ENCODE peak calls at places on chromosomes 7 and 10, in ten cellular contexts. Z is mucosa of gallbladder; F is amniotic epithelial cell; C is MM.1S; O is brain pericyte; D is central memory CD4-positive, alpha-beta T cell; X is NCI-H460; Q is stimulated activated CD4-positive, alpha-beta T cell treated with anti-CD3 and anti-CD28 coated beads, Interleukin-4, amount 100 ng/mL, for 48 hours; G is activated T-cell treated with anti-CD3 and anti-CD28 coated beads, Interleukin-2, amount 50 U/mL, for 72 hours; M is pons. T is an unnamed sample.

GRCh38 chr7:1662767-1663166 is 7.3 kb upstream of the ELFN1 start:
- DNase-seq in Z (no peak), F (no peak), C (no peak), O (no peak), D (no peak), X (no peak), Q (no peak), G (no peak), M (no peak), T (no peak)

GRCh38 chr7:30674876-30675275 is 7.4 kb downstream of the CRHR2 start:
- DNase-seq in Z (no peak), F (no peak), C (no peak), O (no peak), D (no peak), X (no peak), Q (no peak), G (no peak), M (no peak), T (no peak)

GRCh38 chr7:41924798-41925197 is 221.9 kb upstream of the INHBA start:
- DNase-seq in Z (no peak), F (no peak), C (no peak), O (no peak), D (no peak), X (no peak), Q (no peak), G (no peak), M (no peak), T (no peak)

GRCh38 chr7:66307591-66308215 is 102.6 kb downstream of the TPST1 start:
- DNase-seq in Z (peak), F (peak), C (no peak), O (no peak), D (no peak), X (no peak), Q (no peak), G (no peak), M (no peak), T (no peak)

GRCh38 chr10:2772135-2772534 is 295.2 kb upstream of the PFKP start:
- DNase-seq in Z (no peak), F (no peak), C (no peak), O (no peak), D (no peak), X (no peak), Q (no peak), G (no peak), M (no peak), T (no peak)

GRCh38 chr7:139995034-139995915 is 67.5 kb downstream of the PARP12 start:
- DNase-seq in Z (peak), F (peak), C (no peak), O (peak), D (no peak), X (peak), Q (no peak), G (no peak), M (peak), T (no peak)

GRCh38 chr10:19815478-19816419 is 483 bp upstream of the PLXDC2 start:
- DNase-seq in Z (peak), F (peak), C (peak), O (no peak), D (no peak), X (no peak), Q (no peak), G (no peak), M (peak), T (peak)

GRCh38 chr7:157077986-157078644 is 60.6 kb upstream of the UBE3C start:
- DNase-seq in Z (no peak), F (no peak), C (no peak), O (no peak), D (no peak), X (no peak), Q (no peak), G (no peak), M (no peak), T (no peak)

GRCh38 chr10:128540806-128541739 is 414.9 kb upstream of the MKI67 start:
- DNase-seq in Z (no peak), F (no peak), C (no peak), O (no peak), D (no peak), X (no peak), Q (no peak), G (no peak), M (peak), T (peak)

GRCh38 chr7:45384499-45384898 is 189.7 kb upstream of the ADCY1 start:
- DNase-seq in Z (no peak), F (no peak), C (no peak), O (no peak), D (no peak), X (no peak), Q (no peak), G (no peak), M (no peak), T (no peak)

GRCh38 chr7:28455486-28455885 is 43.2 kb downstream of the CREB5 start:
- DNase-seq in Z (no peak), F (no peak), C (no peak), O (no peak), D (no peak), X (no peak), Q (no peak), G (no peak), M (no peak), T (no peak)

GRCh38 chr10:9296206-9296605 is 1241.7 kb downstream of the GATA3 start:
- DNase-seq in Z (no peak), F (no peak), C (no peak), O (no peak), D (no peak), X (no peak), Q (no peak), G (no peak), M (no peak), T (no peak)

GRCh38 chr7:32179567-32179966 is 109.4 kb upstream of the PDE1C start:
- DNase-seq in Z (no peak), F (peak), C (no peak), O (no peak), D (no peak), X (no peak), Q (no peak), G (no peak), M (no peak), T (no peak)